ENCODE peak calls at places on chromosomes 11 and 22, in four cellular contexts. O is lower lobe of right lung; M is CD8-positive, alpha-beta memory T cell; U is dorsolateral prefrontal cortex. N is an unnamed sample.

GRCh38 chr11:121393855-121394254 is 58.3 kb upstream of the SORL1 start:
- DNase-seq in M (no peak), O (no peak), U (no peak), N (no peak)

GRCh38 chr11:10534331-10534730 is 6.7 kb downstream of the RNF141 start:
- DNase-seq in M (no peak), O (no peak), U (no peak), N (no peak)

GRCh38 chr11:27012254-27012921 is 18.5 kb downstream of the FIBIN start:
- DNase-seq in M (no peak), O (no peak), U (no peak), N (no peak)

GRCh38 chr11:133693110-133693509 is 152.2 kb downstream of the SPATA19 start:
- DNase-seq in M (no peak), O (no peak), U (no peak), N (no peak)

GRCh38 chr22:17190702-17191101 is 28.5 kb downstream of the ADA2 start:
- DNase-seq in O (no peak), U (no peak), M (no peak), N (no peak)

GRCh38 chr11:11464555-11464954 is 111.5 kb upstream of the CSNK2A3 start:
- DNase-seq in M (no peak), O (no peak), U (no peak), N (no peak)

GRCh38 chr11:93229876-93230275 is 32.1 kb upstream of the SLC36A4 start:
- DNase-seq in U (no peak), O (no peak), M (no peak), N (no peak)

GRCh38 chr11:22634897-22635629 is 9.4 kb upstream of the FANCF start:
- DNase-seq in U (no peak), O (no peak), M (no peak), N (no peak)

GRCh38 chr11:68002943-68003845 is 703 bp downstream of the UNC93B1 start:
- DNase-seq in M (peak), O (peak), U (no peak), N (no peak)

GRCh38 chr11:81112718-81113117 is 1620.9 kb downstream of the FAM181B start:
- DNase-seq in O (no peak), U (no peak), M (no peak), N (no peak)

GRCh38 chr11:128379587-128380279 is 207.6 kb downstream of the ETS1 start:
- DNase-seq in M (peak), U (no peak), O (no peak), N (peak)

GRCh38 chr22:46959369-46959768 is 196.9 kb downstream of the TBC1D22A start:
- DNase-seq in U (no peak), O (no peak), M (no peak), N (no peak)

GRCh38 chr11:88434333-88434976 is 96.9 kb upstream of the CTSC start:
- DNase-seq in O (no peak), U (no peak), M (no peak), N (no peak)

GRCh38 chr11:112650568-112650967 is 310.7 kb upstream of the NCAM1 start:
- DNase-seq in O (no peak), M (no peak), U (no peak), N (no peak)

GRCh38 chr11:93541884-93542752 is 1.1 kb downstream of the SMCO4 start:
- DNase-seq in M (no peak), U (peak), O (peak), N (no peak)

GRCh38 chr11:371051-371450 is 1.8 kb downstream of the B4GALNT4 start:
- DNase-seq in M (no peak), O (peak), U (no peak), N (no peak)

GRCh38 chr11:65967329-65967934 is 5.9 kb downstream of the SART1 start:
- DNase-seq in O (no peak), M (no peak), U (no peak), N (no peak)

GRCh38 chr11:79708319-79708928 is 267.6 kb upstream of the TENM4 start:
- DNase-seq in M (no peak), U (no peak), O (no peak), N (no peak)

GRCh38 chr11:34860518-34860917 is 55.7 kb downstream of the APIP start:
- DNase-seq in O (no peak), U (no peak), M (no peak), N (no peak)

DNA sequence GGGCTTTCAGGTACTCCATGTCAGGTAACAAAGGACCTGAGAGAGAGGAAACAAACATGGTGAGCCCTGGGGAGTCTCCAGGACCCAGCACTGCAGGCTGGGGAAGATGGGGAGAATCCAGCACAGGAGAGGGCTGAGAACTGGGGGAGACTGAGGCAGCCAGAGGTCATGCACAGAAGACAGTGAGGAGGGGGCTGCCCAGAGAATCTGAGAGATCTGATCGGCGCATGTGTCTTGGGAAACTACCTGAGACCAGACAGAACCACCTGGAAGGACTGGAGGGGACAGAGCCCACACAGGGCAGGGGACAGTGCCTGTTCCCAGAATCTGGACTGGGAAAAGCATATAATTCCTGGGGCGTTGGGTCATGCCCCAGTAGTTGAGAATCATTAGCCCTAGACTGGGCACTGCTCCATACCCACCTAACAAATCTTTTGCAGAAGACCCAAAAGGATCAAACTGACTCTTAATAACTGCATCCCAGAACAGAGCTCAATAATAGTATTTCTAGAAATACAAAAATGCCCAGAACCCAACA is 20.0 kb upstream of the COMT start:
- DNase-seq in O (peak), U (no peak), M (no peak), N (no peak)
- H3K27ac ChIP-seq in O (no peak), U (no peak), M (no peak), N (no peak)

GRCh38 chr11:44600261-44600660 is 34.8 kb downstream of the CD82 start:
- DNase-seq in U (no peak), M (no peak), O (no peak), N (no peak)
- H3K27ac ChIP-seq in U (peak), M (no peak), O (peak), N (no peak)

GRCh38 chr22:36913431-36914382 is at the start of gene CSF2RB:
- DNase-seq in U (no peak), M (no peak), O (peak), N (no peak)
- H3K27ac ChIP-seq in U (no peak), M (no peak), O (peak), N (no peak)

GRCh38 chr11:110762596-110762995 is 50.4 kb upstream of the ARHGAP20 start:
- DNase-seq in U (no peak), M (no peak), O (no peak), N (no peak)

GRCh38 chr11:110761131-110761530 is 48.9 kb upstream of the ARHGAP20 start:
- DNase-seq in O (no peak), U (no peak), M (no peak), N (no peak)

GRCh38 chr11:110761994-110762393 is 49.8 kb upstream of the ARHGAP20 start:
- DNase-seq in U (no peak), M (no peak), O (no peak), N (no peak)

GRCh38 chr11:110763249-110764011 is 51.2 kb upstream of the ARHGAP20 start:
- DNase-seq in U (no peak), M (no peak), O (no peak), N (no peak)

GRCh38 chr11:110764485-110764884 is 52.2 kb upstream of the ARHGAP20 start:
- DNase-seq in U (no peak), O (no peak), M (no peak), N (no peak)
- H3K27ac ChIP-seq in U (no peak), O (no peak), M (no peak), N (no peak)

GRCh38 chr11:73872746-73873412 is 3.8 kb downstream of the COA4 start:
- DNase-seq in U (no peak), O (no peak), M (no peak), N (no peak)

GRCh38 chr11:73875840-73876239 is 806 bp downstream of the COA4 start:
- DNase-seq in U (no peak), M (no peak), O (no peak), N (no peak)

GRCh38 chr11:73878771-73879170 is 2.0 kb downstream of the PAAF1 start:
- DNase-seq in O (no peak), U (no peak), M (no peak), N (no peak)

GRCh38 chr11:73876424-73877300 is at the start of the genes COA4 and PAAF1:
- DNase-seq in M (peak), O (peak), U (peak), N (peak)

DNA sequence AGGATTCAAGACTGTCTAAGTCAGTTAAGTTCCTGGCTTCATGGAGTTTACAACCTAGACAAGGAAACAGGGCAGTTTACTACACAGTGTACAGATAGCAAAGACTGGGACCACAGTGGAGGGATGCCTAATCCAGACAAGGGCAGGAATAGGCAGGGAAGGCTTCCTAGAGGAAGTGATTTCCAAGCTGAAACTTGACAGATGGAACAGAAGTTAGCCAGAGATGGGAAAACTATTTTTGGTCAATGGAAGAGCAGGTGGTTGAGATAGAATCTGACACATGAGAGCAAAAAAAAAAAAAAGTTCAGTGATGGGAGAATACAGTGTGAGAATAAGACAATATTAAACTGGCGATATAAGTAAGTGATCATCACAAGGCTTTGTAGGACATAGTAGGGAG is 1.3 kb downstream of the COA4 start:
- DNase-seq in U (no peak), M (no peak), O (no peak), N (no peak)
- H3K27ac ChIP-seq in U (no peak), M (peak), O (no peak), N (peak)

GRCh38 chr22:28893810-28894209 is 10.4 kb downstream of the ZNRF3 start:
- DNase-seq in O (no peak), U (no peak), M (no peak), N (no peak)
- H3K27ac ChIP-seq in O (no peak), U (no peak), M (no peak), N (peak)

GRCh38 chr11:62806611-62807121 is 1.4 kb upstream of the NXF1 start:
- DNase-seq in U (no peak), O (peak), M (no peak), N (no peak)
- H3K27ac ChIP-seq in U (peak), O (peak), M (no peak), N (peak)

DNA sequence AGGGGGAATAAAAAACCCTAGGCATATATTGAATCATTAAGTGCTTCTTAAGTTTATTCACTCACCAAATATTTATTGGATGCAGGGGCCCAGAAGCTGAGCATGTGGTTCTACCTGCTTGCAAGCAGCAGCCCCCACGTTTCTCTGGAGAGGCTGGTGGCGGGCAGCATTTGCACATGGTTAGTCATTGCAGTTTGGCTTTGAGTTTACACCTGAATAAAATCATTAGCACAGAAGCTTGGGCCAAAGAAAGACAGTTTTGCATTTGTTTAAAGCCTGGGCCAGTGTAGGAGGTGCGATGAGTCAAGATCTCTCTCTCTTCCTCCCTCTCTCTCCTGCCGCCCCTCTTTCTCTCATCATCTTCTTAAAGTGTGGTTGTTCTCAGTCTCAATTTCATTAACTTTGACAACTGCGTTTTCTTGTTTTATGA is 72.6 kb downstream of the C22orf31 start:
- DNase-seq in M (no peak), O (no peak), U (no peak), N (peak)
- H3K27ac ChIP-seq in M (no peak), O (peak), U (peak), N (no peak)

GRCh38 chr11:120332822-120333716 is 3.1 kb upstream of the ARHGEF12 start:
- DNase-seq in M (no peak), O (no peak), U (no peak), N (no peak)
- H3K27ac ChIP-seq in M (no peak), O (no peak), U (peak), N (peak)

N was measured in epithelial cell of prostate.